ENCODE peak calls at places on chromosomes 6 and 20, in four cellular contexts. N, V, J and P are unnamed samples.

GRCh38 chr6:84118191-84118590 is 84.6 kb downstream of the MRAP2 start:
- DNase-seq in N (no peak), V (peak; percentile 17), J (no peak), P (no peak)

GRCh38 chr6:53014034-53014433 is 18.9 kb upstream of the GSTA4 start:
- DNase-seq in N (no peak), V (no peak), J (peak; percentile 30), P (no peak)

GRCh38 chr6:125749112-125749863 is at the start of gene HEY2:
- DNase-seq in N (peak; percentile 95), V (peak; percentile 86), J (peak; percentile 96), P (peak; percentile 90)

GRCh38 chr6:145423936-145424335 is 311.4 kb downstream of the EPM2A start:
- DNase-seq in N (no peak), V (no peak), J (no peak), P (no peak)

GRCh38 chr20:45985573-45985972 is 13.6 kb upstream of the ZNF335 start:
- DNase-seq in N (peak; percentile 57), V (no peak), J (no peak), P (no peak)

GRCh38 chr20:20085071-20085470 is 32.7 kb downstream of the CFAP61 start:
- DNase-seq in N (no peak), V (no peak), J (no peak), P (no peak)

GRCh38 chr6:89255417-89255816 is 38.3 kb upstream of the GABRR1 start:
- DNase-seq in N (no peak), V (no peak), J (no peak), P (no peak)

GRCh38 chr6:13762648-13763441 is 51.2 kb upstream of the RANBP9 start:
- DNase-seq in N (no peak), V (peak; percentile 93), J (peak; percentile 57), P (peak; percentile 31)

GRCh38 chr6:33616913-33617312 is 4.2 kb upstream of the ITPR3 start:
- DNase-seq in N (no peak), V (no peak), J (no peak), P (no peak)

GRCh38 chr6:163764565-163764964 is 350.0 kb downstream of the QKI start:
- DNase-seq in N (no peak), V (no peak), J (no peak), P (no peak)
- H3K27ac ChIP-seq in N (no peak overlapping the region), V (no peak overlapping the region), J (peak overlapping the region; percentile 26), P (no peak overlapping the region)

GRCh38 chr6:138966870-138967269 is 21.2 kb downstream of the REPS1 start:
- DNase-seq in N (no peak), V (no peak), J (no peak), P (no peak)

GRCh38 chr6:138970856-138971425 is 17.1 kb downstream of the REPS1 start:
- DNase-seq in N (no peak), V (peak; percentile 93), J (peak; percentile 38), P (no peak)

GRCh38 chr6:138972226-138972665 is 15.8 kb downstream of the REPS1 start:
- DNase-seq in N (no peak), V (peak; percentile 43), J (no peak), P (no peak)

GRCh38 chr6:138971601-138972000 is 16.5 kb downstream of the REPS1 start:
- DNase-seq in N (peak; percentile 67), V (no peak), J (no peak), P (no peak)

GRCh38 chr6:138970159-138970558 is 17.9 kb downstream of the REPS1 start:
- DNase-seq in N (no peak), V (no peak), J (no peak), P (no peak)
- H3K27ac ChIP-seq in N (no peak overlapping the region), V (peak overlapping the region; percentile 93), J (no peak overlapping the region), P (no peak overlapping the region)

DNA sequence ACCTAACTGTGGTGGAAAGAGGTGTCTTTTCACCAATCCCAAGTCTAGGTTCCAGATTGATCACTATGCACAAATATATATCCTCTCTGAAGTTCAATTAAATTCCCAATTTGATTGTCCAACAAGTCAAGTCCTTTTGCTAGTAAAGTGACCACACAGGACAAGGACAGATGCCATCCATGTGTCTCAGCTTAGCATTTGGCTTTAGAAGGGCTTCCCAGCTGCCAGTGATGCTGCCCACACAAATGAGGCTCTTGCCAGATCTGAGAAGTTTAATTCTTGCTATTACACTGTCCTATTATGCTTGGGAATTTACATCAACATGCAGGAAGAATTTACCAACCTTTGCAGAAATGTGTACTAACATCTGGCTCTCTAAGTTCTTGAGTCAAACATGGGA is 108.5 kb downstream of the COL9A1 start:
- DNase-seq in N (no peak), V (no peak), J (no peak), P (no peak)
- H3K27ac ChIP-seq in N (no peak overlapping the region), V (no peak overlapping the region), J (no peak overlapping the region), P (no peak overlapping the region)

GRCh38 chr20:62887860-62888239 is 26.2 kb upstream of the TCFL5 start:
- DNase-seq in N (no peak), V (peak; percentile 11), J (no peak), P (no peak)

GRCh38 chr20:62885046-62885445 is 23.4 kb upstream of the TCFL5 start:
- DNase-seq in N (no peak), V (no peak), J (no peak), P (no peak)

GRCh38 chr20:62885808-62886708 is 24.4 kb upstream of the TCFL5 start:
- DNase-seq in N (no peak), V (no peak), J (no peak), P (no peak)

GRCh38 chr20:62887147-62887859 is 25.7 kb upstream of the TCFL5 start:
- DNase-seq in N (no peak), V (peak; percentile 75), J (peak; percentile 82), P (peak; percentile 69)

DNA sequence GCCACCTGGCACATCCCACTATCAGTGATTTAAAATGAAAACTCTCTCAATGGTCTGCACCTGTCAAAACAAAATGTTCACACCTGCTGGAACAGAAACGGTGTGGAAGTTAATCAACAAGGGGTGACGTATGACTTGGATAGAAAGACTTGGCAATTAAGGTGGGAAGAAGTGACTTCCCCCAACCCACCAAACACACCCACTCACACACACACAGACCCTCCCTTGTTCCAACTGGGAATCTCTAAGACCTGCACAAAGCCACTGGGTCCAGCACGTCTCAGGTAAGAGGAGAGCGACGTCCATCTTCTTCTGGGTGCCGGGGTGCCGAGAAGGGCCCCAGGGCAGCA is 25.1 kb upstream of the TCFL5 start:
- DNase-seq in N (no peak), V (no peak), J (no peak), P (no peak)
- H3K27ac ChIP-seq in N (no peak overlapping the region), V (no peak overlapping the region), J (no peak overlapping the region), P (no peak overlapping the region)

GRCh38 chr20:37443596-37443995 is 77.5 kb upstream of the NNAT start:
- DNase-seq in N (no peak), V (no peak), J (no peak), P (no peak)
- H3K27ac ChIP-seq in N (no peak overlapping the region), V (no peak overlapping the region), J (no peak overlapping the region), P (no peak overlapping the region)

DNA sequence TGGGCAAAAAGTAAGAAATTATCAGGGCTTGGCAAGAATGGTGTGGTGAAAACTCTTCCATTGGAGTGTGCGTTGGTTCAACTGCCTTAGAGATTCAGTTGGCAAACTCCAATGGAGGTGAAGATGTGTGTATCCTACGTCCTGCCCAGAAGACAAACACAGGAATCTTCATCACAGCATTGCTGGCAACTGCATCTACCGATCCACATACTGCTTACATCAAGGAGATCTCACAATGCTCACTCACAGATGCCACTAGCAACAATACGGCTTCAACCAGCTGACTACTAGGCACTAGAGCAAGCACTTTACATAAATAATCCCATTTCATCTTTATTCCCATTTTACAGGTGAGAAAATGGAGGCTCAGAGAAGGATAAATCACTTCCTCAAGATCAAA is 10.0 kb upstream of the SPO11 start:
- DNase-seq in N (no peak), V (no peak), J (no peak), P (no peak)
- H3K27ac ChIP-seq in N (no peak overlapping the region), V (no peak overlapping the region), J (no peak overlapping the region), P (no peak overlapping the region)

GRCh38 chr20:57698867-57699275 is 10.9 kb downstream of the PMEPA1 start:
- DNase-seq in N (no peak), V (peak; percentile 64), J (no peak), P (no peak)
- H3K27ac ChIP-seq in N (no peak overlapping the region), V (peak overlapping the region; percentile 90), J (peak overlapping the region; percentile 89), P (peak overlapping the region; percentile 27)

GRCh38 chr20:32943490-32944052 is 60.7 kb downstream of the SUN5 start:
- DNase-seq in N (no peak), V (no peak), J (no peak), P (no peak)

GRCh38 chr20:32946629-32947028 is 57.6 kb downstream of the SUN5 start:
- DNase-seq in N (no peak), V (no peak), J (no peak), P (no peak)

GRCh38 chr20:32941155-32941885 is 62.9 kb downstream of the SUN5 start:
- DNase-seq in N (no peak), V (no peak), J (no peak), P (no peak)

GRCh38 chr20:32945710-32946221 is 58.5 kb downstream of the SUN5 start:
- DNase-seq in N (peak; percentile 76), V (peak; percentile 4), J (no peak), P (no peak)
- H3K27ac ChIP-seq in N (peak overlapping the region; percentile 18), V (no peak overlapping the region), J (no peak overlapping the region), P (no peak overlapping the region)

GRCh38 chr6:169452117-169452868 is 198.6 kb upstream of the THBS2 start:
- DNase-seq in N (no peak), V (peak; percentile 78), J (no peak), P (peak; percentile 43)

GRCh38 chr6:169453221-169453620 is 199.6 kb upstream of the THBS2 start:
- DNase-seq in N (no peak), V (no peak), J (no peak), P (no peak)

GRCh38 chr6:169454204-169454871 is 200.7 kb upstream of the THBS2 start:
- DNase-seq in N (peak; percentile 40), V (peak; percentile 16), J (peak; percentile 63), P (no peak)

GRCh38 chr6:169451065-169451840 is 197.6 kb upstream of the THBS2 start:
- DNase-seq in N (no peak), V (no peak), J (no peak), P (no peak)

DNA sequence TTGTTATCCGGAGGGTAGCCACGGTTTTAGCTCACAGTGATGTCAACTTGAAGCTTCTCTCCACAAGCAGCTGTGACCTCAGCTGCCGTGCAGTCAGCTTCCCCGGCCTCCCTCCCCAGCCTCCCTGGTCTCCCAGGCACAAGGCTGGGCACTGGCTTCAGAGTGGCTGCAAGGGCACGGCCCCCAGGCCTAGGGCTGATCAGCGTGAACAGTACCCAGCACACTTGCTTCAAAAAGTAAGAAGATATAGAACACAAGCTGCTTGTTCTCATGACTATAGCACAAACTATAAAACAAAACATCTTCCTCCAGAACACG is 199.2 kb upstream of the THBS2 start:
- DNase-seq in N (no peak), V (no peak), J (no peak), P (no peak)
- H3K27ac ChIP-seq in N (no peak overlapping the region), V (no peak overlapping the region), J (peak overlapping the region; percentile 36), P (no peak overlapping the region)